ENCODE peak calls at places on chromosomes 6 and 20, in nine cellular contexts. C is activated T-helper 1 cell treated with anti-CD3 and anti-CD28 coated beads, Interleukin-2, amount 50 U/mL, for 16 hours; E is GM23338; Y is activated T-cell treated with anti-CD3 and anti-CD28 coated beads, Interleukin-2, amount 50 U/mL, for 72 hours; I is type B pancreatic cell; U is Ammon's horn; M is GF-D8; X is glutamatergic neuron; W is IMR-90. Z is an unnamed sample.
A peak's percentile ranks its signal among the peaks of the same experiment; 100 is the strongest.

GRCh38 chr6:75933387-75933975 is 139.0 kb downstream of the IMPG1 start:
- DNase-seq in C (no peak), E (no peak), Y (no peak), I (no peak), U (peak; percentile 13), M (no peak), X (no peak), W (no peak), Z (no peak)

GRCh38 chr20:41005361-41005729 is 23.3 kb upstream of the TOP1 start:
- DNase-seq in C (no peak), E (no peak), Y (no peak), I (no peak), U (peak; percentile 34), M (no peak), X (no peak), W (peak; percentile 98), Z (peak; percentile 91)

GRCh38 chr6:35238843-35239289 is 20.7 kb upstream of the ZNF76 start:
- DNase-seq in C (no peak), E (peak; percentile 90), Y (no peak), I (no peak), U (no peak), M (no peak), X (no peak), W (no peak), Z (no peak)

GRCh38 chr20:13221673-13222318 is 722 bp downstream of the ISM1 start:
- DNase-seq in C (peak; percentile 58), E (peak; percentile 83), Y (peak; percentile 79), I (peak; percentile 80), U (peak; percentile 30), M (no peak), X (peak; percentile 82), W (peak; percentile 43), Z (no peak)

GRCh38 chr6:31752739-31753319 is 9.6 kb upstream of the SAPCD1 start:
- DNase-seq in C (no peak), E (no peak), Y (no peak), I (no peak), U (no peak), M (no peak), X (no peak), W (peak; percentile 90), Z (no peak)

GRCh38 chr6:2307794-2308193 is 62.4 kb upstream of the GMDS start:
- DNase-seq in C (no peak), E (no peak), Y (no peak), I (no peak), U (no peak), M (no peak), X (no peak), W (no peak), Z (no peak)

GRCh38 chr6:34381086-34381485 is 11.4 kb downstream of the NUDT3 start:
- DNase-seq in C (no peak), E (no peak), Y (no peak), I (no peak), U (no peak), M (no peak), X (no peak), W (peak; percentile 61), Z (no peak)

GRCh38 chr6:26555505-26556262 is 17.5 kb downstream of the HMGN4 start:
- DNase-seq in C (no peak), E (peak; percentile 66), Y (no peak), I (no peak), U (no peak), M (no peak), X (no peak), W (peak; percentile 35), Z (no peak)

GRCh38 chr6:134826889-134827737 is 122.8 kb downstream of the ALDH8A1 start:
- DNase-seq in C (no peak), E (no peak), Y (no peak), I (no peak), U (no peak), M (no peak), X (no peak), W (peak; percentile 81), Z (peak; percentile 89)

GRCh38 chr6:14135865-14136539 is 18.4 kb downstream of the CD83 start:
- DNase-seq in C (no peak), E (no peak), Y (no peak), I (no peak), U (peak; percentile 55), M (peak; percentile 53), X (no peak), W (no peak), Z (no peak)

GRCh38 chr6:126773122-126773805 is 345.2 kb upstream of the RSPO3 start:
- DNase-seq in C (no peak), E (peak; percentile 45), Y (no peak), I (no peak), U (no peak), M (no peak), X (no peak), W (no peak), Z (no peak)

GRCh38 chr6:150179030-150179429 is 36.2 kb downstream of the PPP1R14C start:
- DNase-seq in C (no peak), E (no peak), Y (no peak), I (no peak), U (no peak), M (no peak), X (no peak), W (no peak), Z (no peak)

GRCh38 chr6:132063204-132063603 is 112.0 kb upstream of the CCN2 start:
- DNase-seq in C (no peak), E (no peak), Y (no peak), I (no peak), U (no peak), M (no peak), X (no peak), W (peak; percentile 83), Z (no peak)

GRCh38 chr6:2110504-2110903 is 134.9 kb downstream of the GMDS start:
- DNase-seq in C (no peak), E (no peak), Y (no peak), I (no peak), U (no peak), M (no peak), X (no peak), W (peak; percentile 6), Z (no peak)

GRCh38 chr6:30781697-30782424 is 37.5 kb upstream of the IER3 start:
- DNase-seq in C (no peak), E (no peak), Y (no peak), I (no peak), U (peak; percentile 91), M (peak; percentile 79), X (peak; percentile 19), W (peak; percentile 100), Z (peak; percentile 96)

GRCh38 chr20:63483834-63484233 is 11.4 kb upstream of the KCNQ2 start:
- DNase-seq in C (no peak), E (peak; percentile 71), Y (no peak), I (no peak), U (no peak), M (no peak), X (peak; percentile 38), W (no peak), Z (no peak)

GRCh38 chr20:44171775-44172571 is 15.0 kb downstream of the JPH2 start:
- DNase-seq in C (no peak), E (no peak), Y (no peak), I (no peak), U (no peak), M (no peak), X (no peak), W (no peak), Z (no peak)

GRCh38 chr20:35271904-35272303 is 6.0 kb downstream of the MMP24OS start:
- DNase-seq in C (no peak), E (no peak), Y (no peak), I (no peak), U (no peak), M (no peak), X (no peak), W (peak; percentile 51), Z (no peak)

Z was measured in suprapubic skin.